ENCODE peak calls at places on chromosomes 16 and 17, in five cellular contexts. O, S, A, U and J are unnamed samples.

GRCh38 chr16:27748868-27749546 is 199.1 kb downstream of the KATNIP start:
- DNase-seq in O (peak), S (peak), A (no peak), U (peak), J (peak)

GRCh38 chr16:81737885-81738536 is 41.1 kb upstream of the PLCG2 start:
- DNase-seq in O (peak), S (peak), A (peak), U (peak), J (peak)

GRCh38 chr17:16419074-16419928 is 3.9 kb downstream of the TRPV2 start:
- DNase-seq in O (peak), S (peak), A (peak), U (peak), J (no peak)

GRCh38 chr17:79843475-79843916 is 4.3 kb upstream of the CBX4 start:
- DNase-seq in O (no peak), S (no peak), A (no peak), U (no peak), J (no peak)

GRCh38 chr17:50144346-50144745 is 6.1 kb downstream of the PPP1R9B start:
- DNase-seq in O (no peak), S (no peak), A (no peak), U (no peak), J (no peak)

GRCh38 chr16:87074635-87075318 is 242.4 kb downstream of the C16orf95 start:
- DNase-seq in O (peak), S (no peak), A (no peak), U (no peak), J (no peak)

GRCh38 chr16:88651276-88651988 is 579 bp upstream of the CYBA start:
- DNase-seq in O (peak), S (peak), A (peak), U (peak), J (no peak)

GRCh38 chr16:2475413-2476344 is 752 bp downstream of the TBC1D24 start:
- DNase-seq in O (no peak), S (peak), A (peak), U (no peak), J (no peak)

GRCh38 chr17:16351831-16352230 is 1.4 kb downstream of the CENPV start:
- DNase-seq in O (no peak), S (no peak), A (no peak), U (no peak), J (no peak)

GRCh38 chr17:50495918-50496317 is 12.3 kb upstream of the MYCBPAP start:
- DNase-seq in O (no peak), S (no peak), A (no peak), U (no peak), J (no peak)

GRCh38 chr16:68737730-68738590 is 868 bp downstream of the CDH1 start:
- DNase-seq in O (no peak), S (no peak), A (peak), U (no peak), J (no peak)

GRCh38 chr16:15686287-15686686 is 36.2 kb downstream of the NDE1 start:
- DNase-seq in O (no peak), S (no peak), A (no peak), U (no peak), J (no peak)

GRCh38 chr16:87347932-87348615 is 30.9 kb upstream of the C16orf95 start:
- DNase-seq in O (no peak), S (no peak), A (no peak), U (no peak), J (no peak)

GRCh38 chr17:73533127-73533526 is 111.1 kb downstream of the SDK2 start:
- DNase-seq in O (no peak), S (no peak), A (peak), U (no peak), J (no peak)

GRCh38 chr17:75773808-75774470 is 8.9 kb upstream of the GALK1 start:
- DNase-seq in O (no peak), S (no peak), A (peak), U (no peak), J (no peak)

GRCh38 chr17:50842506-50843149 is 7.2 kb downstream of the WFIKKN2 start:
- DNase-seq in O (no peak), S (no peak), A (no peak), U (no peak), J (no peak)

GRCh38 chr17:5785867-5786509 is 201.7 kb upstream of the NLRP1 start:
- DNase-seq in O (peak), S (no peak), A (no peak), U (no peak), J (no peak)

GRCh38 chr16:88436796-88437195 is 16.3 kb upstream of the ZFPM1 start:
- DNase-seq in O (no peak), S (no peak), A (no peak), U (no peak), J (no peak)

GRCh38 chr17:38572665-38573365 is 32.9 kb downstream of the SRCIN1 start:
- DNase-seq in O (no peak), S (peak), A (peak), U (no peak), J (no peak)

GRCh38 chr17:58337600-58338453 is 9.2 kb upstream of the TSPOAP1 start:
- DNase-seq in O (peak), S (peak), A (no peak), U (peak), J (peak)

GRCh38 chr17:72422505-72423285 is 301.9 kb downstream of the SOX9 start:
- DNase-seq in O (peak), S (no peak), A (peak), U (peak), J (no peak)

GRCh38 chr17:46181940-46182339 is 11.3 kb downstream of the KANSL1 start:
- DNase-seq in O (no peak), S (no peak), A (no peak), U (no peak), J (no peak)

GRCh38 chr17:1888741-1889140 is 58.9 kb downstream of the RPA1 start:
- DNase-seq in O (no peak), S (no peak), A (no peak), U (no peak), J (no peak)

GRCh38 chr17:19307521-19307920 is 55.0 kb downstream of the B9D1 start:
- DNase-seq in O (no peak), S (no peak), A (no peak), U (no peak), J (no peak)

GRCh38 chr17:79042421-79043190 is 18.6 kb downstream of the C1QTNF1 start:
- DNase-seq in O (no peak), S (peak), A (peak), U (peak), J (no peak)

GRCh38 chr17:4833941-4834501 is 881 bp downstream of the MINK1 start:
- DNase-seq in O (no peak), S (no peak), A (peak), U (peak), J (peak)

GRCh38 chr16:81975637-81976036 is 35.6 kb downstream of the SDR42E1 start:
- DNase-seq in O (no peak), S (no peak), A (no peak), U (no peak), J (no peak)

GRCh38 chr17:57957120-57957850 is 2.1 kb upstream of the CUEDC1 start:
- DNase-seq in O (no peak), S (no peak), A (peak), U (no peak), J (no peak)

GRCh38 chr17:66098040-66098439 is 93.9 kb downstream of the CEP112 start:
- DNase-seq in O (no peak), S (no peak), A (no peak), U (no peak), J (no peak)

GRCh38 chr17:351875-352420 is 659 bp downstream of the RPH3AL start:
- DNase-seq in O (no peak), S (no peak), A (no peak), U (no peak), J (no peak)

DNA sequence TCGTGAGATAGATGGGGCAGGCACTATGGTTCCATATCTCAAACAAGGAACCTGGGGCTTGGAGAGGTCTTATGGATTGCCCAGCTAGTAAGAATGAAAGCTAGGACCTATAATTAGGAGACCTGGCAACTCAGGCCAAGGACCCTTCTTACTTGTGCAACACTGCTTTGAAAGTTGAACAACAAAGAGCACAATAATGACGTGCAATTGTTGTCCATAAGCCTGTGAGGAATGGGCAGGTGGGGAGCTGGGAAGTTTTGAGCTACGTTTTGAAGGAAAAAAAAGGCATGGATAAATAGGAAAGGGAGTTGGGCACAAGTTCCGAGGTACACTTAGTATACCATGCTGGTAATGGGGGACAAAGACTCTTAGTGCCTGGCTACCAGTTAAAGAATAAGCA is 104.3 kb downstream of the HS3ST3B1 start:
- DNase-seq in O (no peak), S (no peak), A (no peak), U (no peak), J (no peak)
- TF ChIP-seq GABPA in O (no peak), S (no peak), A (no peak), U (no peak), J (no peak)

GRCh38 chr17:12545877-12546513 is 119.7 kb upstream of the MYOCD start:
- DNase-seq in O (no peak), S (peak), A (peak), U (peak), J (peak)
- TF ChIP-seq REST in O (no peak), S (no peak), A (no peak), U (no peak), J (no peak)

DNA sequence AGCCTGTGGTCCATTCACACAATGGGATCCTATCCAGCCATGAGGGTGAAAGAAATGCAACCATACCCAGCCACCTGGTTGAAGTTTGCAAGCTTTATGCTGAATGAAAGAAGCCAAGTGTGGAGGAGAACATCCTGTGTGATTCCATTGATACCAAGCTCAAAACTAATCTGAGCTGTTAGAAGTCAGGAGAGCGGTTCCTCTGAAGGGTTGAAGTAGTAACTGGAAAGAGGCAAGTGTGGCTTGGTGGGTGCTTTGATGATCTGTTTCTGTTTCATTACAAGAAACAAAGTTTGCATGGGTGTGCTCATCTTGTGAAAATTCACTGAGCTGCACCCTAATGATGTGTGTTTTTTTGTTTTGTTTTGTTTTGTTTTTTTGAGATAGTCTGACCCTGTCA is 99.4 kb downstream of the SALL1 start:
- DNase-seq in O (no peak), S (no peak), A (no peak), U (no peak), J (no peak)
- TF ChIP-seq GABPA in O (no peak), S (no peak), A (no peak), U (no peak), J (no peak)

GRCh38 chr16:31072540-31073072 is 1.4 kb downstream of the ZNF668 start:
- DNase-seq in O (no peak), S (peak), A (peak), U (peak), J (peak)

GRCh38 chr16:31073073-31073822 is 792 bp downstream of the ZNF668 start:
- DNase-seq in O (no peak), S (peak), A (peak), U (peak), J (peak)

GRCh38 chr16:31073823-31074072 is 292 bp downstream of the ZNF668 start:
- DNase-seq in O (peak), S (no peak), A (no peak), U (no peak), J (no peak)

GRCh38 chr16:31074073-31074813 is at the start of the genes ZNF646 and ZNF668:
- DNase-seq in O (peak), S (peak), A (peak), U (peak), J (peak)

GRCh38 chr16:31071861-31072260 is 2.2 kb downstream of the ZNF668 start:
- DNase-seq in O (no peak), S (peak), A (no peak), U (no peak), J (no peak)
- TF ChIP-seq REST in O (no peak), S (no peak), A (no peak), U (no peak), J (no peak)

DNA sequence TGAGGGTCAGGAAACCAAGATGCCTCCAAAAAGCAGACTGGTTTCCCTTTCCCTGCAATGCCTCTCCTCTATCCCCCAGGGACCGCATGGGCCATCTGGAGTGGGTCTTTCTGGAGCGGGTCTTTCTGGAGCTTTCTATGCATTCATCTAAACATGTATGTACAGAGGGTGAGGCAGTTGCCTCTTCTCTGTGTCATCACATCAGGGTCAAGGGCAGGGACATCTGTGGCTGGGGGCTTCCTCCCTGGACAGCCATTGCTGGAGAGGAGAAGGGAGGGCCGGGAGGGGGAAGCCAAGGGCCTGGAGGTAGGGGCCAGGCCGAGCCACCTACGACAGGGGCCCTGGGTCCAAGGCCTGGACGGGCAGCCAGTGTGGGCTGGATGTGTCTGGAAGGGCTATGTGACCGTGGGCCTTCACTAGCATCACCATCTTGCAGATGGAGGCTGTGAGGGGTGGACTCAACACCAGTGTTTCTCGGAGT is 840 bp downstream of the ADCY7 start:
- DNase-seq in O (no peak), S (no peak), A (peak), U (no peak), J (no peak)
- TF ChIP-seq GABPA in O (no peak), S (no peak), A (no peak), U (no peak), J (no peak)

GRCh38 chr16:50695017-50696000 is 1.9 kb downstream of the NOD2 start:
- DNase-seq in O (no peak), S (no peak), A (no peak), U (no peak), J (peak)
- TF ChIP-seq REST in O (no peak), S (no peak), A (no peak), U (no peak), J (no peak)

GRCh38 chr17:41340496-41340895 is 10.1 kb downstream of the KRT33A start:
- DNase-seq in O (peak), S (no peak), A (no peak), U (no peak), J (no peak)

GRCh38 chr17:41340934-41341861 is 9.4 kb downstream of the KRT33A start:
- DNase-seq in O (peak), S (no peak), A (no peak), U (no peak), J (no peak)

GRCh38 chr17:41335747-41336146 is 14.9 kb downstream of the KRT33A start:
- DNase-seq in O (no peak), S (no peak), A (no peak), U (no peak), J (no peak)

GRCh38 chr17:41339571-41340169 is 11.0 kb downstream of the KRT33A start:
- DNase-seq in O (no peak), S (no peak), A (no peak), U (no peak), J (no peak)

GRCh38 chr17:41338961-41339485 is 11.6 kb downstream of the KRT33A start:
- DNase-seq in O (peak), S (no peak), A (no peak), U (no peak), J (no peak)
- TF ChIP-seq GABPA in O (no peak), S (no peak), A (no peak), U (no peak), J (no peak)

DNA sequence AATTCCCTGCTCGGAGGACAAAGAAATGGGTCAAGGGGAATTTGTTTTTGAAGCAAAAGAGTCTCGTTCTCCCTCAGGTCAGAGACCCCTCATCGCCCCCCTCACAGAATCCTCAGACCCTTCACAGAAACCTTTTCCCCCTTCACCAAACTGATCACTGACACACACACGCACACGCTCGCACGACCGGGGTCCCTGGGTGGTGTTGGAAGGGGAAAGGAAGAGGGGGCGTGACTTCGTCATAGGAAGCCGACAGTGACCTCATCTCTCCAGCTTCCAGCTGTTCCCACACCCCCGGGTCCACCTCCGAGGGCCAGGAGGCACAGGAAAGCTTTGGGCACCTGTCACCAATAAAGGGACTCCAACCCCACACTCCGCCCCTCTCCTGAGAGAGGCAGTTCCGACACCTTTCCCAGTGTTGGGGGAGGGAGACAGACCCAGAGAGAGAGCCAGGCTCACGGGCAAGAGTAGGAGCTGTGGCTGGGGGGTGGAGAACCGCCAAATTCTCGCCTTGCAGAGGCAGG is 1.2 kb downstream of the ASGR1 start:
- DNase-seq in O (no peak), S (no peak), A (peak), U (peak), J (no peak)
- TF ChIP-seq REST in O (no peak), S (no peak), A (no peak), U (no peak), J (no peak)